ENCODE peak calls at places on chromosome 7, in six cellular contexts. Q is PC-3, W is OCI-LY7, Y is HCT116, I is neural progenitor cell, F is MM.1S. H is an unnamed sample.

GRCh38 chr7:67450171-67450570 is 453.5 kb downstream of the TYW1 start:
- DNase-seq in Q (no peak), I (no peak), F (no peak), Y (no peak), W (no peak), H (no peak)

GRCh38 chr7:262251-262572 is 27.8 kb upstream of the FOXL3 start:
- DNase-seq in I (no peak), F (no peak), Q (no peak), W (no peak), Y (no peak), H (no peak)

GRCh38 chr7:105656922-105657521 is 75.7 kb upstream of the EFCAB10 start:
- DNase-seq in Q (peak; percentile 70), Y (peak; percentile 19), W (peak; percentile 66), F (peak; percentile 35), I (peak; percentile 75), H (peak; percentile 95)

GRCh38 chr7:67523706-67524105 is 527.1 kb downstream of the TYW1 start:
- DNase-seq in W (no peak), Q (no peak), I (no peak), Y (no peak), F (no peak), H (no peak)

GRCh38 chr7:141585592-141586510 is 34.6 kb downstream of the AGK start:
- DNase-seq in I (no peak), W (no peak), Q (peak; percentile 59), F (no peak), Y (no peak), H (no peak)

GRCh38 chr7:70674268-70675025 is 457.5 kb upstream of the GALNT17 start:
- DNase-seq in I (no peak), Y (no peak), F (no peak), Q (no peak), W (no peak), H (no peak)

GRCh38 chr7:81460228-81460627 is 309.6 kb downstream of the HGF start:
- DNase-seq in I (no peak), Y (no peak), F (no peak), W (no peak), Q (no peak), H (no peak)

GRCh38 chr7:79434098-79434497 is 19.4 kb downstream of the MAGI2 start:
- DNase-seq in W (no peak), I (no peak), F (no peak), Y (no peak), Q (peak; percentile 70), H (no peak)

GRCh38 chr7:87225696-87226095 is 6.2 kb upstream of the TMEM243 start:
- DNase-seq in Y (no peak), I (no peak), Q (peak; percentile 71), W (no peak), F (no peak), H (peak; percentile 18)

GRCh38 chr7:45718464-45719330 is 144.5 kb downstream of the ADCY1 start:
- DNase-seq in I (no peak), F (no peak), Y (no peak), W (no peak), Q (no peak), H (no peak)

GRCh38 chr7:88291401-88292173 is 15.1 kb downstream of the STEAP4 start:
- DNase-seq in W (no peak), I (no peak), F (no peak), Y (no peak), Q (peak; percentile 86), H (no peak)

GRCh38 chr7:78576196-78576595 is 777.6 kb downstream of the PHTF2 start:
- DNase-seq in W (no peak), Q (peak; percentile 21), F (no peak), I (peak; percentile 9), Y (no peak), H (peak; percentile 64)

GRCh38 chr7:31020652-31021051 is 31.5 kb upstream of the ADCYAP1R1 start:
- DNase-seq in I (no peak), W (no peak), Q (no peak), Y (no peak), F (no peak), H (peak; percentile 62)

GRCh38 chr7:45917064-45917463 is 4.0 kb downstream of the IGFBP3 start:
- DNase-seq in I (no peak), F (no peak), Q (no peak), Y (no peak), W (no peak), H (no peak)

GRCh38 chr7:47453093-47454056 is 128.5 kb downstream of the TNS3 start:
- DNase-seq in F (no peak), W (no peak), Y (no peak), Q (peak; percentile 93), I (no peak), H (no peak)

GRCh38 chr7:43135129-43135528 is 22.7 kb downstream of the HECW1 start:
- DNase-seq in Q (peak; percentile 64), Y (peak; percentile 48), I (no peak), F (no peak), W (no peak), H (peak; percentile 82)

GRCh38 chr7:83161186-83161585 is 1.5 kb downstream of the PCLO start:
- DNase-seq in Y (no peak), W (no peak), I (peak; percentile 13), Q (no peak), F (peak; percentile 22), H (peak; percentile 49)

GRCh38 chr7:150854066-150855000 is 2.0 kb downstream of the AOC1 start:
- DNase-seq in Y (no peak), Q (no peak), F (no peak), W (no peak), I (no peak), H (no peak)

GRCh38 chr7:148723166-148723559 is 24.5 kb downstream of the CUL1 start:
- DNase-seq in I (no peak), F (no peak), W (no peak), Y (no peak), Q (no peak), H (no peak)

GRCh38 chr7:70764004-70764691 is 367.8 kb upstream of the GALNT17 start:
- DNase-seq in Q (no peak), F (peak; percentile 92), I (no peak), W (peak; percentile 70), Y (no peak), H (no peak)

GRCh38 chr7:2954433-2954853 is 89.2 kb downstream of the CARD11 start:
- DNase-seq in F (no peak), Q (no peak), Y (no peak), I (no peak), W (no peak), H (no peak)

GRCh38 chr7:6691609-6692106 is 15.1 kb downstream of the ZNF12 start:
- DNase-seq in Q (no peak), W (no peak), F (no peak), I (no peak), Y (no peak), H (peak; percentile 47)

GRCh38 chr7:144738708-144739314 is 97.0 kb downstream of the TPK1 start:
- DNase-seq in W (peak; percentile 60), F (peak; percentile 68), Y (peak; percentile 18), I (peak; percentile 38), Q (peak; percentile 52), H (peak; percentile 45)

GRCh38 chr7:27283558-27283957 is 41.0 kb downstream of the EVX1 start:
- DNase-seq in W (no peak), Q (no peak), Y (no peak), F (no peak), I (no peak), H (no peak)

GRCh38 chr7:151115836-151116418 is 29.7 kb downstream of the AGAP3 start:
- DNase-seq in Y (peak; percentile 81), W (no peak), Q (peak; percentile 73), I (no peak), F (no peak), H (peak; percentile 63)

GRCh38 chr7:77910124-77910523 is 111.6 kb downstream of the PHTF2 start:
- DNase-seq in F (no peak), I (no peak), Y (no peak), Q (no peak), W (peak; percentile 41), H (peak; percentile 21)

GRCh38 chr7:150909192-150909591 is 56.9 kb downstream of the AOC1 start:
- DNase-seq in I (no peak), F (no peak), Y (no peak), W (no peak), Q (no peak), H (no peak)

GRCh38 chr7:106127984-106128780 is 16.1 kb upstream of the SYPL1 start:
- DNase-seq in F (no peak), Y (no peak), I (no peak), Q (no peak), W (no peak), H (no peak)

GRCh38 chr7:28483112-28483511 is 70.8 kb downstream of the CREB5 start:
- DNase-seq in F (no peak), Y (no peak), W (no peak), Q (peak; percentile 10), I (no peak), H (peak; percentile 41)

GRCh38 chr7:35416568-35416967 is 162.7 kb upstream of the TBX20 start:
- DNase-seq in W (no peak), I (no peak), Q (no peak), F (no peak), Y (no peak), H (no peak)

GRCh38 chr7:13628231-13629001 is 361.1 kb downstream of the ETV1 start:
- DNase-seq in W (no peak), Q (peak; percentile 65), I (no peak), Y (no peak), F (no peak), H (no peak)

GRCh38 chr7:13627455-13627854 is 362.0 kb downstream of the ETV1 start:
- DNase-seq in I (no peak), Q (peak; percentile 60), Y (no peak), F (no peak), W (no peak), H (no peak)
- TF ChIP-seq CTCF in I (no peak), Q (no peak), Y (no peak), F (no peak), W (no peak), H (no peak)

GRCh38 chr7:98470131-98470985 is 69.5 kb upstream of the BAIAP2L1 start:
- DNase-seq in F (no peak), I (peak; percentile 85), Y (no peak), W (no peak), Q (peak; percentile 26), H (peak; percentile 95)
- H3K4me2 ChIP-seq in F (no peak overlapping the region), I (peak overlapping the region; percentile 85), Y (no peak overlapping the region), W (no peak overlapping the region), Q (no peak overlapping the region), H (peak overlapping the region; percentile 86)

GRCh38 chr7:140542226-140542625 is 62.9 kb upstream of the MKRN1 start:
- DNase-seq in F (no peak), Q (peak; percentile 15), W (no peak), Y (no peak), I (peak; percentile 13), H (no peak)
- TF ChIP-seq EZH2phosphoT487 in F (no peak), Q (no peak), W (no peak), Y (no peak), I (no peak), H (no peak)

DNA sequence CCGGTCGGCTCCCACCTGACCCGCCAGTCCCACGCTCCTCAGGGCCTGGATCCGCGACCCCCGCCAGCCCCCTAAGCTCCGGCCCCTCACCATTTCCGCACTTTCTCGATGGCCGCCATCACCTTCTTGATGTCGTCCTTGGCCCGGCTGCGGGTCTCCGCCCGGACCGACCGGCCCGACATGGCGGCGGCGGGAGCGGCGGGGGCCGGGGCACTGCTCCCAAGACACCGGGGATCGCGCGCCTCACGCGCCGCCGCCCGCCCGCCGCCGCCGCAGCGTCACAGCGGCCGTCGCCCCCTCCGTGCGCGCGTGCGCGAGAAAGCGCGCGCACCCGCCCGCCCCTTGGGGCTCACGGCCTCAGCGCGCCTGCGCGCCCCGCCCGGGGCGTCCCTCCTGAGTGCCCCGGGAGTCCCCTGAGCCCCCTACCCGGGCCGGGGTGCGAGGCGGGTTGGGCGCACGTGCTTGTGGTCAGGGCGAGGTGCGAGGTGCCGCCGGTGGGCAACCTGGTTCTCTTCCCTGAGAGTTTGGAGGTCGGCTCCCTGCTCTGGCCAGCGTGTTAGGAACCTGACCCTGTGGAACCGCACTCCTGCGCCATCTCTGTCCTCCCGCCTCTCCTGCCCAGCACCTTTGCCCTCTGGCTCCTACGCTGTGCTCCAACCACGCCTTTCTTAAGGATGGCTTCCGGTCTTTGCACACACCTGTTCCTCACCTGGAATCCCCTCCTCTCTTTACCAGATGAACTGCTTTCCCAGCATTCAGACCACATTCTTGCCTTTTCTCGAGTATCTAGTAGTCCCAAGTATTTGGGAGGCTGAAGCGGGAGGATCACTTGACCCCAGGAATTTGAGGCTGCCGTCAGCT is at the start of gene BCL7B:
- DNase-seq in W (peak; percentile 86), Y (peak; percentile 32), I (peak; percentile 88), Q (peak; percentile 76), F (peak; percentile 88), H (peak; percentile 77)
- TF ChIP-seq CTCF in W (no peak), Y (no peak), I (no peak), Q (no peak), F (no peak), H (no peak)